ENCODE peak calls at places on chromosomes 11 and 22, in four cellular contexts. C is endothelial cell of umbilical vein, P is stomach, U is aorta. M is an unnamed sample.
A peak's percentile ranks its signal among the peaks of the same experiment; 100 is the strongest.

GRCh38 chr11:80165763-80166162 is 724.9 kb upstream of the TENM4 start:
- DNase-seq in U (no peak), C (no peak), P (no peak), M (no peak)

GRCh38 chr11:104078250-104078649 is 41.8 kb downstream of the DDI1 start:
- DNase-seq in P (no peak), C (no peak), U (no peak), M (no peak)

GRCh38 chr11:60498853-60499252 is 6.3 kb downstream of the MS4A12 start:
- DNase-seq in C (no peak), U (no peak), P (no peak), M (no peak)

GRCh38 chr22:36419177-36419911 is 31.6 kb upstream of the MYH9 start:
- DNase-seq in U (no peak), C (peak; percentile 59), P (no peak), M (no peak)

GRCh38 chr11:110857885-110858555 is 145.8 kb upstream of the ARHGAP20 start:
- DNase-seq in P (peak; percentile 26), C (peak; percentile 53), U (peak; percentile 44), M (no peak)

GRCh38 chr11:32434116-32434386 is 1.3 kb downstream of the WT1 start:
- DNase-seq in U (no peak), P (no peak), C (no peak), M (no peak)

GRCh38 chr22:42938976-42939375 is 76.0 kb downstream of the PACSIN2 start:
- DNase-seq in P (no peak), C (no peak), U (no peak), M (no peak)

GRCh38 chr11:16902182-16902581 is 112.0 kb downstream of the PLEKHA7 start:
- DNase-seq in C (no peak), P (no peak), U (no peak), M (no peak)

GRCh38 chr11:104866815-104867214 is 31.4 kb downstream of the CASP12 start:
- DNase-seq in U (no peak), C (no peak), P (no peak), M (no peak)

GRCh38 chr22:19887251-19887985 is 32.7 kb upstream of the GNB1L start:
- DNase-seq in P (no peak), U (peak; percentile 49), C (no peak), M (peak; percentile 62)

GRCh38 chr11:128463386-128463829 is 124.0 kb downstream of the ETS1 start:
- DNase-seq in C (peak; percentile 49), P (no peak), U (no peak), M (no peak)

DNA sequence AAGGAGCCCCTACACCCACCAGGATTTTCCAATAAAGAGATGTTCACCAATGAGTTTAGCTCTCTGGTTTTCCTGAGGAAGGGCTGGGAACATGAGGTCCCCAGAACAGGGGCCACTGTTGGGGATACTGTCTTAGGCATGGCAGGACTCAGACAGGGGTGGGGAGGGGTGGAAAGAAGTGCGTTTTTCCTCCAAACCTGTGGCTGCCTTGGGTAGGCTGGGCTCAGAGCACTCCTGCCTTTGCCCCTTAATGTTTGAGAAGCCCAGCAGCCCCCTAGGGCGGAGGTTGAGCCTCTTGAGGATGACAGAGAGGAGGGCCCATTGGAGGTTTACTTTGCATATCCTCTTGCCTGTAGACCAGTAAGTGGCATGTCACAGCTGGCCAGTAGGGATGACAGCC is 10.6 kb downstream of the MTFP1 start:
- DNase-seq in P (no peak), U (no peak), C (no peak), M (no peak)
- H3K4me3 ChIP-seq in P (no peak overlapping the region), U (no peak overlapping the region), C (no peak overlapping the region), M (no peak overlapping the region)

GRCh38 chr11:46278387-46279173 is 1.1 kb downstream of the CREB3L1 start:
- DNase-seq in C (no peak), U (peak; percentile 60), P (peak; percentile 80), M (peak; percentile 85)
- H3K4me3 ChIP-seq in C (peak overlapping the region; percentile 33), U (no peak overlapping the region), P (peak overlapping the region; percentile 72), M (peak overlapping the region; percentile 64)

DNA sequence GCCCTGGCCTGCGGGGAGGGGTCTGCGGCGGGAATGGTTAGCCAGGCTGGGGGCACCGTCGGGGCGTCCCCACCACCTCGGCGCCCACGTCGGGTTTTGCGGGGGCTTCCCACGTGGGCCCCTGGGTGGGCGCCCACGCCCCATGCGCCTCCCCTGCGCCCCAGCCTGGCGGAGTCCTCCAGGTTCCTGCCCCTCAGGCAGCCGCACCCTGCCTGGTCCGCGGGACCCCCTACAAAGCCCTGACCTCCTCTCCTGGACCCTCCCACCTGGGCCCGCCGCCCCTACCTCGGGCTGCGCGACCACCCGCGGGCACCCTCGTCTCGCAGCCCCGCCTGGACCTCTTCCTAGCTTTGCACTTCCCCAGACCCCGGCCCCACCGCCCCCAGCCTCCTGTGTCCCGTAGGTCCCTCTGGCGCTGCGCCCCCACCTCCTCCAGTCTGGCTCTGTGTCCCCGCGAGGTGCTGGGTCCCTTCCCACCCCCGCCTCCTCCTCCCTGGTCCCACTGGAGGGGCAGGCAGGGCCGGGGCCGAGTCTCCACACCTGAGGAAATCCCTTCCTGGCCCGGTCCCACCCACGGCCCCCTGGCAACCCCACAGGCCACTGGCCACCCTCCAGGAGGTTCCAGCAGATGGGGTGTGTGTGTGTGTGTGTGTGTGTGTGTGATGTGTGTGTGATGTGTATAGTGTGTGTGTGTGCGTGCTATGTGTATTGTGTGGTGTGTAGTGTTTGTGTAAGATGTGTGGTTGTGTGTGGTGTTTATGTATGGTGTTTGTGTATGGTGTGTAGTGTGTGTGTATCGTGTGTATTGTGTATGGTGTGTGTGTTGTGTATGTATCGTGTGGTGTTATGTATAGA is 11.8 kb downstream of the PIM3 start:
- DNase-seq in C (no peak), U (peak; percentile 53), P (peak; percentile 42), M (peak; percentile 81)
- H3K4me3 ChIP-seq in C (no peak overlapping the region), U (no peak overlapping the region), P (peak overlapping the region; percentile 44), M (no peak overlapping the region)

GRCh38 chr11:69122642-69123431 is 32.9 kb upstream of the SMIM38 start:
- DNase-seq in P (peak; percentile 96), C (peak; percentile 64), U (peak; percentile 78), M (peak; percentile 93)
- H3K4me3 ChIP-seq in P (no peak overlapping the region), C (no peak overlapping the region), U (no peak overlapping the region), M (no peak overlapping the region)

GRCh38 chr11:22666700-22667439 is 459 bp downstream of the GAS2 start:
- DNase-seq in U (peak; percentile 48), C (peak; percentile 2), P (peak; percentile 67), M (peak; percentile 80)

GRCh38 chr11:22670803-22671202 is 4.4 kb downstream of the GAS2 start:
- DNase-seq in C (peak; percentile 44), P (no peak), U (no peak), M (no peak)

GRCh38 chr11:22669368-22669767 is 3.0 kb downstream of the GAS2 start:
- DNase-seq in U (no peak), P (no peak), C (no peak), M (no peak)

GRCh38 chr11:22668005-22668796 is 1.8 kb downstream of the GAS2 start:
- DNase-seq in U (no peak), P (no peak), C (no peak), M (no peak)

GRCh38 chr11:22666320-22666699 is at the start of gene GAS2:
- DNase-seq in P (no peak), U (no peak), C (no peak), M (no peak)
- H3K4me3 ChIP-seq in P (peak within 1 kb of the TSS; percentile 56), U (no peak within 1 kb of the TSS), C (peak within 1 kb of the TSS; percentile 14), M (peak within 1 kb of the TSS; percentile 14)

GRCh38 chr11:47410404-47411264 is 2.2 kb downstream of the SLC39A13 start:
- DNase-seq in C (no peak), U (no peak), P (no peak), M (no peak)
- H3K4me3 ChIP-seq in C (no peak overlapping the region), U (no peak overlapping the region), P (peak overlapping the region; percentile 79), M (peak overlapping the region; percentile 74)

GRCh38 chr11:99343117-99343516 is 322.4 kb downstream of the CNTN5 start:
- DNase-seq in U (no peak), P (no peak), C (no peak), M (no peak)
- H3K4me3 ChIP-seq in U (no peak overlapping the region), P (no peak overlapping the region), C (no peak overlapping the region), M (no peak overlapping the region)

DNA sequence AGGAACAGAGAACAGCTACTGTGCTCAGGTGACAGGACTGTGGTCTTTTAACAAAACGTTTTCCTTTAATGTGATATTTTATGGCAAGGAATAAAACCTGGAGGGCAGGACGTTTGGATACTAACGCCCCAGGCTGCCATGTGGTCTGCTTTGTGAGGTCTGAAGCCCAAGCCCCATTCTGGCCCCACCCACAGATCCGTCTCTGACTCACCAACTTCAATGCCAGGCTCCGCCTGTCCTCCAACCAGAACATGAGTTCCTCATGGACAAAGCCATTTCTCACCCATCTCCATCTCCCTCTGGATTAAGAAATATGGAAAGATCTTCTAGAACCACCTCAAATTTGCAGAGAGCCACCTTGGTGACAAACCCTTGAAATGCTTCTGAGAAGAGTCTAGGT is 148.8 kb downstream of the CRYBB2 start:
- DNase-seq in U (no peak), C (no peak), P (peak; percentile 45), M (peak; percentile 69)
- H3K4me3 ChIP-seq in U (no peak overlapping the region), C (no peak overlapping the region), P (no peak overlapping the region), M (no peak overlapping the region)

DNA sequence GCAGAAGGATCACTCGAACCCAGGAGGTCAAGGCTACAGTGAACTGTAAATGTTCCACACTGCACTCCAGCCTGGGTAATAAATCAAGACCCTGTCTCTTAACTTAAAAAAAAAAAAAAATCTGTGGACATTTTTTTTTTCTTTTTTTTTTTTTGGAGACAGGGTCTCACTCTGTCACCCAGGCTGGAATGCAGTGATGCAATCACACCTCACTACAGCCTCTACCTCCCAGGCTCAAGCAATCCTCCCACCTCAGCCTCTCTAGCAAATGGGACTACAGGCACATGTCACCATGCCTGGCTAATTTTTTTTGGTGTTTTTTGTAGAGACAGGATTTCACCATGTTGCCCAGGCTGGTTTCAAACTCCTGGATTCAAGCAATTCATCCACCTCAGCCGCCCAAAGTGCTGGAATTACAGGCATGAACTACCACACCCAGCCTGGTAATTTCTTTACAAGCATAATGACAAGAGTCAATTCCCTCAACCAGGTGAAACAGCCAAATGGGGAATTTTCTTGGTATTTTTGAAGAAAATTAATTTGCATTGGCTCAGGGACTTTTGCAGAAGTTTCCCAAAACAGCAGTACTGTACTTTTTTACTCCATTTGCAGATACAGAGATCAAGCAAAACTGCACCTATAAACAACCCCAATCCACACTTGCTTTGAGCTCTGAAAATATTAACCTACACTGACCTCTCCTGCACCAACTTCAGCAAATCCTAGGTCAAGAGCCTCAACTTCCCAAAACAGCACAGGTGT is 44.0 kb downstream of the MRTFA start:
- DNase-seq in C (no peak), U (no peak), P (no peak), M (no peak)
- H3K4me3 ChIP-seq in C (no peak overlapping the region), U (no peak overlapping the region), P (no peak overlapping the region), M (no peak overlapping the region)

M was measured in left lung.